ENCODE peak calls at places on chromosome 22, in nine cellular contexts. One of them, this sample, is unnamed.

GRCh38 chr22:35275580-35275979 is 18.3 kb downstream of the HMGXB4 start:
- DNase-seq in colonic mucosa: no peak
- DNase-seq in GM23248: peak
- DNase-seq in left ventricle myocardium inferior: no peak
- DNase-seq in A549: no peak
- DNase-seq in Panc1: no peak
- DNase-seq in foreskin fibroblast: peak
- DNase-seq in dorsolateral prefrontal cortex: no peak
- DNase-seq in CD8-positive, alpha-beta memory T cell: no peak
- DNase-seq in this sample: no peak

GRCh38 chr22:24069721-24070120 is 58.6 kb downstream of the CABIN1 start:
- DNase-seq in colonic mucosa: no peak
- DNase-seq in GM23248: no peak
- DNase-seq in left ventricle myocardium inferior: no peak
- DNase-seq in A549: no peak
- DNase-seq in Panc1: no peak
- DNase-seq in foreskin fibroblast: no peak
- DNase-seq in dorsolateral prefrontal cortex: no peak
- DNase-seq in CD8-positive, alpha-beta memory T cell: no peak
- DNase-seq in this sample: no peak

GRCh38 chr22:37809672-37810333 is 2.1 kb downstream of the GCAT start:
- DNase-seq in colonic mucosa: no peak
- DNase-seq in GM23248: no peak
- DNase-seq in left ventricle myocardium inferior: no peak
- DNase-seq in A549: no peak
- DNase-seq in Panc1: no peak
- DNase-seq in foreskin fibroblast: no peak
- DNase-seq in dorsolateral prefrontal cortex: no peak
- DNase-seq in CD8-positive, alpha-beta memory T cell: no peak
- DNase-seq in this sample: no peak

GRCh38 chr22:46783721-46784120 is 21.3 kb downstream of the TBC1D22A start:
- DNase-seq in colonic mucosa: no peak
- DNase-seq in GM23248: peak
- DNase-seq in left ventricle myocardium inferior: no peak
- DNase-seq in A549: no peak
- DNase-seq in Panc1: no peak
- DNase-seq in foreskin fibroblast: peak
- DNase-seq in dorsolateral prefrontal cortex: no peak
- DNase-seq in CD8-positive, alpha-beta memory T cell: no peak
- DNase-seq in this sample: no peak

GRCh38 chr22:39519681-39520053 is 695 bp upstream of the ATF4 start:
- DNase-seq in colonic mucosa: peak
- DNase-seq in GM23248: peak
- DNase-seq in left ventricle myocardium inferior: peak
- DNase-seq in A549: peak
- DNase-seq in Panc1: no peak
- DNase-seq in foreskin fibroblast: peak
- DNase-seq in dorsolateral prefrontal cortex: no peak
- DNase-seq in CD8-positive, alpha-beta memory T cell: no peak
- DNase-seq in this sample: peak

GRCh38 chr22:49372530-49373288 is 455.0 kb downstream of the BRD1 start:
- DNase-seq in colonic mucosa: peak
- DNase-seq in GM23248: peak
- DNase-seq in left ventricle myocardium inferior: no peak
- DNase-seq in A549: peak
- DNase-seq in Panc1: no peak
- DNase-seq in foreskin fibroblast: no peak
- DNase-seq in dorsolateral prefrontal cortex: peak
- DNase-seq in CD8-positive, alpha-beta memory T cell: no peak
- DNase-seq in this sample: no peak

GRCh38 chr22:37167981-37168647 is 18.4 kb upstream of the IL2RB start:
- DNase-seq in colonic mucosa: no peak
- DNase-seq in GM23248: no peak
- DNase-seq in left ventricle myocardium inferior: no peak
- DNase-seq in A549: no peak
- DNase-seq in Panc1: no peak
- DNase-seq in foreskin fibroblast: no peak
- DNase-seq in dorsolateral prefrontal cortex: no peak
- DNase-seq in CD8-positive, alpha-beta memory T cell: peak
- DNase-seq in this sample: no peak

GRCh38 chr22:37266581-37267127 is 15.7 kb upstream of the CYTH4 start:
- DNase-seq in colonic mucosa: no peak
- DNase-seq in GM23248: no peak
- DNase-seq in left ventricle myocardium inferior: no peak
- DNase-seq in A549: no peak
- DNase-seq in Panc1: no peak
- DNase-seq in foreskin fibroblast: no peak
- DNase-seq in dorsolateral prefrontal cortex: no peak
- DNase-seq in CD8-positive, alpha-beta memory T cell: no peak
- DNase-seq in this sample: no peak

GRCh38 chr22:50247748-50248147 is 2.9 kb upstream of the TUBGCP6 start:
- DNase-seq in colonic mucosa: peak
- DNase-seq in GM23248: peak
- DNase-seq in left ventricle myocardium inferior: no peak
- DNase-seq in A549: peak
- DNase-seq in Panc1: no peak
- DNase-seq in foreskin fibroblast: no peak
- DNase-seq in dorsolateral prefrontal cortex: peak
- DNase-seq in CD8-positive, alpha-beta memory T cell: peak
- DNase-seq in this sample: no peak

GRCh38 chr22:25748704-25749103 is 6.7 kb downstream of the MYO18B start:
- DNase-seq in colonic mucosa: peak
- DNase-seq in GM23248: no peak
- DNase-seq in left ventricle myocardium inferior: no peak
- DNase-seq in A549: no peak
- DNase-seq in Panc1: no peak
- DNase-seq in foreskin fibroblast: no peak
- DNase-seq in dorsolateral prefrontal cortex: no peak
- DNase-seq in CD8-positive, alpha-beta memory T cell: no peak
- DNase-seq in this sample: no peak

GRCh38 chr22:41327124-41327523 is 25.8 kb downstream of the ZC3H7B start:
- DNase-seq in colonic mucosa: no peak
- DNase-seq in GM23248: no peak
- DNase-seq in left ventricle myocardium inferior: no peak
- DNase-seq in A549: no peak
- DNase-seq in Panc1: no peak
- DNase-seq in foreskin fibroblast: no peak
- DNase-seq in dorsolateral prefrontal cortex: peak
- DNase-seq in CD8-positive, alpha-beta memory T cell: no peak
- DNase-seq in this sample: no peak

GRCh38 chr22:25403752-25404471 is 160.6 kb upstream of the GRK3 start:
- DNase-seq in colonic mucosa: peak
- DNase-seq in GM23248: peak
- DNase-seq in left ventricle myocardium inferior: no peak
- DNase-seq in A549: peak
- DNase-seq in Panc1: no peak
- DNase-seq in foreskin fibroblast: peak
- DNase-seq in dorsolateral prefrontal cortex: no peak
- DNase-seq in CD8-positive, alpha-beta memory T cell: no peak
- DNase-seq in this sample: no peak

GRCh38 chr22:46754110-46754799 is 8.2 kb upstream of the TBC1D22A start:
- DNase-seq in colonic mucosa: peak
- DNase-seq in GM23248: peak
- DNase-seq in left ventricle myocardium inferior: peak
- DNase-seq in A549: peak
- DNase-seq in Panc1: peak
- DNase-seq in foreskin fibroblast: peak
- DNase-seq in dorsolateral prefrontal cortex: peak
- DNase-seq in CD8-positive, alpha-beta memory T cell: no peak
- DNase-seq in this sample: peak

GRCh38 chr22:45757936-45758335 is 86.3 kb downstream of the ATXN10 start:
- DNase-seq in colonic mucosa: no peak
- DNase-seq in GM23248: no peak
- DNase-seq in left ventricle myocardium inferior: no peak
- DNase-seq in A549: no peak
- DNase-seq in Panc1: no peak
- DNase-seq in foreskin fibroblast: no peak
- DNase-seq in dorsolateral prefrontal cortex: no peak
- DNase-seq in CD8-positive, alpha-beta memory T cell: no peak
- DNase-seq in this sample: no peak

DNA sequence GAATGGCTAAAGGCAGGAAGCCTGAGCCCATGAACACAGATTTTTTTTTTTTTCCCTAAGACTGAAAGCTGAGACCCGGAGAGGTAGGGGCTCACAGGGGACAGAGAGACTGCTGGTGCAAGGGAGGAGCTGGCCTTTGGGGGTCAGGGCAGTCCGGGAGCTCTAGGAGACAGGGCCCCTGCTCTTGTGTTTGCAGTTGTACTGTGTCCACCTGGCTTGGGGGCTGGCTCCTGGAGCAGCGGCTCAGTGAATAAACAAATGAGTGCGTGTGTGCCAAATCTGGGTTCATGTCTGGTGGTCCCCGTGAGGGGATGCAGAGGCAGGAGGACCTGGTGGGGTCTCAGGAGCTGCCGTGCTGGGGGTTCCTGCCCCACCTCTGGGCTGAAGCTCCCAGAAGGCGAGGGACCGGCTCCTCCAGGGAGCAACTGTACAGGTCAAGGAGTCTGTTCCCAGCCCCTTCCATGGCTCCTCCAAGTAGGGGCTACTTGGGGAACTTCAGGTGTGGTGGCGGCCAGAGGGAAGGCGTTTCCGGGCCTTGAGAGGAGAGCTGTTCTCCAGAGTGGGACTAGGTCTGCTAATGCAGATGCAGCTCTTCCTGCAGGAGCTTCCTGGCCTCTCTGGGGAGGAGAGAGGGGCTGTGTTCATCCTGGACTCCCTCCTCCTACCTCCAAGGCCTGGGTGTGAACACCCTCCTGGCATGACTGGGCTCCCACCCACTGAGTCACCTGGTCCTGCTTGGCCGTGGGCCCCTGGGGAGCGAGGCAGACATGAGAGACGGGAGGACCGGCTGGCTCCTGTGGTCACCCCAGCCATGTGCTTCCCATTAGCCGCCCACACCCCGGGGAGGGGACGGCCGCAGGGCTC is 57.6 kb downstream of the FBXO7 start:
- DNase-seq in colonic mucosa: peak
- DNase-seq in GM23248: peak
- DNase-seq in left ventricle myocardium inferior: peak
- DNase-seq in A549: no peak
- DNase-seq in Panc1: no peak
- DNase-seq in foreskin fibroblast: peak
- DNase-seq in dorsolateral prefrontal cortex: no peak
- DNase-seq in CD8-positive, alpha-beta memory T cell: no peak
- DNase-seq in this sample: peak
- H3K4me3 ChIP-seq in colonic mucosa: no peak
- H3K4me3 ChIP-seq in GM23248: no peak
- H3K4me3 ChIP-seq in left ventricle myocardium inferior: peak
- H3K4me3 ChIP-seq in A549: no peak
- H3K4me3 ChIP-seq in Panc1: no peak
- H3K4me3 ChIP-seq in foreskin fibroblast: no peak
- H3K4me3 ChIP-seq in dorsolateral prefrontal cortex: no peak
- H3K4me3 ChIP-seq in CD8-positive, alpha-beta memory T cell: no peak
- H3K4me3 ChIP-seq in this sample: no peak

DNA sequence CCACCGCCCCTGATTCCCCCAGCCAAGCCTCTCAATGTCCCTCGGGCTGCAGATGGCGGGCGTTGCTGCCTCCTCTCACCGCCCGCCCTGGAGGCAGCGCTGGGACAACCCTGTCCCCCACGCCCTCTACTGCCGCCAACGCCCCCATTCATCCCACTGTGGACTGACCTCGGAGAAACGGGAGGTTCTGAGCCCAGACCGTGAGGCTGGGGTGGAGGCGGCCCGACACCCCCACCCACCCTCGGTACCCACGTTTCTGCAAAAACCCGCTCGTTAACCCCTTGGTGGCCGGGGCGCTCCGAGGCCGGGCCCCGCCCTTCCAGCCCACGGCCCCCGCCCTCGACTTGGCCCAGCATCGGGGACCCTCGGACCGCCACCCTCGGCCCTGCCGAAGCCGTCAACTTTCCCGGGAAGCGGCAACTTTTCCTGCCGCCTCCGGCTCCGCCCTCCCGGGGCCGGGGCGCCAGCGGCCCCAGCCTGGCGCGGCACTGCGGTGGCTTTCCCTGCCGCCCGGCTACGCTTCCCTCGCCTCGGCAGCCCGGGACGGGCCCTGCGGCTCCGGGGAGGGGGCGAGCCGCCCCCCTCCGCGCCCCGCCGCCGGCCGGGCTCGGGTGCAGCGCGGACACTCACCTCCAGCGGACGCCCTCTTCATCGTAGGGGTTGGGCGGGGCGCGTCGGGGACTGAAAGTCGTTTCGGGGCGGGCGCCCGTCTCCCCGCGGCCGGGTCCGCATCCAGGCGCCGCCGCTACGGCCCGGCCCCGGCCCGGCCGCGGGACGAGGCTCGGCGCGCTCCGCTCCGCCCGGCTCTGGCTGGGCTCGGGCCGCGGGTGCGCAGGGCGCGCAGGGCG is 453 bp downstream of the RTN4R start:
- DNase-seq in colonic mucosa: peak
- DNase-seq in GM23248: no peak
- DNase-seq in left ventricle myocardium inferior: no peak
- DNase-seq in A549: no peak
- DNase-seq in Panc1: no peak
- DNase-seq in foreskin fibroblast: no peak
- DNase-seq in dorsolateral prefrontal cortex: no peak
- DNase-seq in CD8-positive, alpha-beta memory T cell: no peak
- DNase-seq in this sample: no peak
- H3K4me3 ChIP-seq in colonic mucosa: peak
- H3K4me3 ChIP-seq in GM23248: peak
- H3K4me3 ChIP-seq in left ventricle myocardium inferior: peak
- H3K4me3 ChIP-seq in A549: peak
- H3K4me3 ChIP-seq in Panc1: peak
- H3K4me3 ChIP-seq in foreskin fibroblast: no peak
- H3K4me3 ChIP-seq in dorsolateral prefrontal cortex: peak
- H3K4me3 ChIP-seq in CD8-positive, alpha-beta memory T cell: no peak
- H3K4me3 ChIP-seq in this sample: peak

GRCh38 chr22:42883970-42884369 is 26.9 kb upstream of the ARFGAP3 start:
- DNase-seq in colonic mucosa: no peak
- DNase-seq in GM23248: no peak
- DNase-seq in left ventricle myocardium inferior: no peak
- DNase-seq in A549: no peak
- DNase-seq in Panc1: no peak
- DNase-seq in foreskin fibroblast: no peak
- DNase-seq in dorsolateral prefrontal cortex: no peak
- DNase-seq in CD8-positive, alpha-beta memory T cell: no peak
- DNase-seq in this sample: no peak
- H3K4me3 ChIP-seq in colonic mucosa: no peak
- H3K4me3 ChIP-seq in GM23248: no peak
- H3K4me3 ChIP-seq in left ventricle myocardium inferior: no peak
- H3K4me3 ChIP-seq in A549: no peak
- H3K4me3 ChIP-seq in Panc1: no peak
- H3K4me3 ChIP-seq in foreskin fibroblast: no peak
- H3K4me3 ChIP-seq in dorsolateral prefrontal cortex: no peak
- H3K4me3 ChIP-seq in CD8-positive, alpha-beta memory T cell: no peak
- H3K4me3 ChIP-seq in this sample: no peak

DNA sequence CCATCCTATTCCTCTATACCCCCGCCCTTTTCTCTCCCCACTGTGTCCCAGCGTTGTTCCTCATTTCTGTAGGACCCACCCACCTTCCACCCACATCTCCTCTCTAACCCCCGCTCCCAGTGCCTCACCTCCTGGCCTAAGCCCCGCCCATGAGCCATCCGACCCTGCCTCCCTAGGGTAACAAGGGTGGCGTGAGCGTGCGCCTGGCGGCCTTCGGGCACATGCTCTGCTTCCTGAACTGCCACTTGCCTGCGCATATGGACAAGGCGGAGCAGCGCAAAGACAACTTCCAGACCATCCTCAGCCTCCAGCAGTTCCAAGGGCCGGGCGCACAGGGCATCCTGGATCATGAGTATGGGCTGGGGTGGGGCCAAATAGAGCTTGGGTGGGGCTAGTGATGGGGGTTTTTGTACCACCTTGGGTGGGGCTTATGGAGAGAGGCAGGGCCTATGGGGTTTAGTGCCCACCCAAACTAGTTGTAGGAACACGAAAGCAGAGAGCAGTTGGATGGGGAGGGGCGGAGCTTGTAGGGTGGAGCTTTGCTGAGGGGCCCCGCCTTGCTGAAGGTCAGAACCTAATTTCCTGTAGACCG is 4.5 kb downstream of the INPP5J start:
- DNase-seq in colonic mucosa: no peak
- DNase-seq in GM23248: peak
- DNase-seq in left ventricle myocardium inferior: no peak
- DNase-seq in A549: no peak
- DNase-seq in Panc1: no peak
- DNase-seq in foreskin fibroblast: no peak
- DNase-seq in dorsolateral prefrontal cortex: no peak
- DNase-seq in CD8-positive, alpha-beta memory T cell: no peak
- DNase-seq in this sample: no peak
- H3K4me3 ChIP-seq in colonic mucosa: no peak
- H3K4me3 ChIP-seq in GM23248: no peak
- H3K4me3 ChIP-seq in left ventricle myocardium inferior: no peak
- H3K4me3 ChIP-seq in A549: no peak
- H3K4me3 ChIP-seq in Panc1: no peak
- H3K4me3 ChIP-seq in foreskin fibroblast: no peak
- H3K4me3 ChIP-seq in dorsolateral prefrontal cortex: no peak
- H3K4me3 ChIP-seq in CD8-positive, alpha-beta memory T cell: no peak
- H3K4me3 ChIP-seq in this sample: no peak